ENCODE peak calls at places on chromosome 3, in seven cellular contexts. A, P, R, Q, L, Y and B are unnamed samples. For H3K4me1, the result is how much of the 10 kb centered on the place peaks cover.

GRCh38 chr3:10806001-10806400 is 10.0 kb upstream of the SLC6A11 start:
- DNase-seq in L (no peak), P (no peak), A (no peak), R (no peak), Q (no peak), Y (no peak), B (no peak)

GRCh38 chr3:128665362-128666021 is 14.9 kb upstream of the RPN1 start:
- DNase-seq in A (no peak), Y (peak), L (no peak), P (peak), Q (no peak), R (peak), B (no peak)

GRCh38 chr3:172410702-172411477 is 37.4 kb downstream of the GHSR start:
- DNase-seq in Y (no peak), P (no peak), R (no peak), L (no peak), A (no peak), Q (no peak), B (no peak)

GRCh38 chr3:108076564-108076963 is 14.3 kb downstream of the CD47 start:
- DNase-seq in Q (no peak), Y (no peak), P (no peak), L (no peak), A (no peak), R (no peak), B (no peak)

GRCh38 chr3:78988324-78988723 is 779.5 kb downstream of the ROBO1 start:
- DNase-seq in A (no peak), L (peak), Q (no peak), R (peak), P (peak), Y (no peak), B (no peak)

GRCh38 chr3:142888099-142888483 is 792 bp downstream of the PCOLCE2 start:
- DNase-seq in A (peak), Y (no peak), Q (no peak), P (peak), R (peak), L (no peak), B (peak)

GRCh38 chr3:171461087-171461917 is 1.1 kb upstream of the TNIK start:
- DNase-seq in R (peak), L (peak), A (peak), P (peak), Q (peak), Y (no peak), B (no peak)

GRCh38 chr3:40166997-40167396 is 142.5 kb upstream of the EIF1B start:
- DNase-seq in A (no peak), Q (no peak), R (no peak), L (no peak), P (no peak), Y (no peak), B (no peak)

GRCh38 chr3:122969585-122970453 is 57.7 kb downstream of the SEMA5B start:
- DNase-seq in R (no peak), A (peak), L (peak), Q (no peak), P (no peak), Y (no peak), B (no peak)

GRCh38 chr3:141763088-141763750 is at the start of gene GRK7:
- DNase-seq in Q (no peak), A (no peak), P (no peak), L (no peak), Y (no peak), R (no peak), B (no peak)

GRCh38 chr3:52896613-52897012 is 735 bp downstream of the STIMATE start:
- DNase-seq in Y (no peak), R (no peak), L (no peak), P (no peak), A (no peak), Q (no peak), B (no peak)

GRCh38 chr3:73745429-73746247 is 120.9 kb upstream of the PDZRN3 start:
- DNase-seq in Q (no peak), A (peak), P (no peak), R (no peak), Y (no peak), L (peak), B (peak)

GRCh38 chr3:172749201-172749965 is 1.1 kb upstream of the ECT2 start:
- DNase-seq in L (peak), Q (peak), R (peak), A (no peak), P (peak), Y (no peak), B (peak)

GRCh38 chr3:3127432-3128010 is 781 bp downstream of the TRNT1 start:
- DNase-seq in R (peak), Y (no peak), Q (no peak), L (peak), P (no peak), A (no peak), B (no peak)

GRCh38 chr3:49799761-49800160 is at the start of gene CDHR4:
- DNase-seq in R (peak), Q (no peak), Y (no peak), L (peak), A (no peak), P (no peak), B (no peak)

GRCh38 chr3:42655331-42655888 is 1.9 kb downstream of the ZBTB47 start:
- DNase-seq in Q (no peak), P (peak), Y (peak), R (no peak), L (no peak), A (no peak), B (peak)

GRCh38 chr3:46923559-46924350 is 46.2 kb downstream of the PTH1R start:
- DNase-seq in L (peak), Y (peak), R (peak), Q (no peak), A (no peak), P (peak), B (peak)

GRCh38 chr3:129618901-129619671 is 12.6 kb upstream of the PLXND1 start:
- DNase-seq in Q (no peak), L (no peak), R (no peak), Y (no peak), A (no peak), P (peak), B (no peak)

GRCh38 chr3:114841515-114841914 is 305.6 kb downstream of the ZBTB20 start:
- DNase-seq in Y (no peak), P (no peak), Q (no peak), R (no peak), L (peak), A (no peak), B (no peak)

GRCh38 chr3:194279106-194279505 is 72.0 kb downstream of the CPN2 start:
- DNase-seq in R (no peak), Y (peak), L (no peak), Q (peak), A (no peak), P (no peak), B (no peak)

GRCh38 chr3:144142151-144142855 is 170.7 kb downstream of the DIPK2A start:
- DNase-seq in Y (no peak), R (no peak), P (no peak), Q (no peak), L (peak), A (peak), B (no peak)

GRCh38 chr3:146861262-146861661 is 256.1 kb upstream of the PLSCR5 start:
- DNase-seq in P (no peak), A (no peak), Q (no peak), R (no peak), L (no peak), Y (no peak), B (no peak)

GRCh38 chr3:153762411-153763235 is 358.6 kb upstream of the ARHGEF26 start:
- DNase-seq in R (no peak), Y (no peak), P (no peak), Q (no peak), L (no peak), A (no peak), B (no peak)

GRCh38 chr3:14266361-14266760 is 87.7 kb downstream of the LSM3 start:
- DNase-seq in P (no peak), Y (no peak), R (no peak), L (peak), Q (peak), A (peak), B (no peak)

GRCh38 chr3:175338775-175339535 is 479.8 kb downstream of the NAALADL2 start:
- DNase-seq in Q (no peak), Y (no peak), A (no peak), L (peak), P (no peak), R (peak), B (peak)

GRCh38 chr3:158749526-158749925 is 17.3 kb upstream of the RARRES1 start:
- DNase-seq in P (no peak), R (no peak), Y (no peak), A (no peak), Q (no peak), L (no peak), B (no peak)

GRCh38 chr3:63580151-63580550 is 72.3 kb upstream of the SNTN start:
- DNase-seq in Y (no peak), Q (no peak), A (no peak), R (no peak), L (no peak), P (no peak), B (no peak)

GRCh38 chr3:173891272-173892100 is 493.9 kb downstream of the NLGN1 start:
- DNase-seq in P (peak), A (no peak), Q (no peak), L (no peak), Y (no peak), R (no peak), B (no peak)

GRCh38 chr3:33717866-33718594 is at the start of gene CLASP2:
- DNase-seq in P (peak), R (peak), Q (peak), Y (peak), A (peak), L (peak), B (peak)
- TF ChIP-seq POLR2A in P (peak), R (peak), Q (peak), Y (peak), A (peak), L (peak), B (peak)

GRCh38 chr3:157059181-157059580 is 100.8 kb downstream of the CCNL1 start:
- DNase-seq in L (no peak), Y (no peak), A (no peak), Q (no peak), R (no peak), P (no peak), B (no peak)
- H3K4me1 ChIP-seq in L (under half), Y (under half), A (under half), Q (under half), R (under half), P (under half), B (under half)

GRCh38 chr3:72078661-72079368 is 293.9 kb upstream of the PROK2 start:
- DNase-seq in L (no peak), Q (no peak), P (no peak), R (no peak), Y (no peak), A (no peak), B (no peak)
- TF ChIP-seq POLR2A in L (no peak), Q (no peak), P (no peak), R (no peak), Y (no peak), A (no peak), B (no peak)

DNA sequence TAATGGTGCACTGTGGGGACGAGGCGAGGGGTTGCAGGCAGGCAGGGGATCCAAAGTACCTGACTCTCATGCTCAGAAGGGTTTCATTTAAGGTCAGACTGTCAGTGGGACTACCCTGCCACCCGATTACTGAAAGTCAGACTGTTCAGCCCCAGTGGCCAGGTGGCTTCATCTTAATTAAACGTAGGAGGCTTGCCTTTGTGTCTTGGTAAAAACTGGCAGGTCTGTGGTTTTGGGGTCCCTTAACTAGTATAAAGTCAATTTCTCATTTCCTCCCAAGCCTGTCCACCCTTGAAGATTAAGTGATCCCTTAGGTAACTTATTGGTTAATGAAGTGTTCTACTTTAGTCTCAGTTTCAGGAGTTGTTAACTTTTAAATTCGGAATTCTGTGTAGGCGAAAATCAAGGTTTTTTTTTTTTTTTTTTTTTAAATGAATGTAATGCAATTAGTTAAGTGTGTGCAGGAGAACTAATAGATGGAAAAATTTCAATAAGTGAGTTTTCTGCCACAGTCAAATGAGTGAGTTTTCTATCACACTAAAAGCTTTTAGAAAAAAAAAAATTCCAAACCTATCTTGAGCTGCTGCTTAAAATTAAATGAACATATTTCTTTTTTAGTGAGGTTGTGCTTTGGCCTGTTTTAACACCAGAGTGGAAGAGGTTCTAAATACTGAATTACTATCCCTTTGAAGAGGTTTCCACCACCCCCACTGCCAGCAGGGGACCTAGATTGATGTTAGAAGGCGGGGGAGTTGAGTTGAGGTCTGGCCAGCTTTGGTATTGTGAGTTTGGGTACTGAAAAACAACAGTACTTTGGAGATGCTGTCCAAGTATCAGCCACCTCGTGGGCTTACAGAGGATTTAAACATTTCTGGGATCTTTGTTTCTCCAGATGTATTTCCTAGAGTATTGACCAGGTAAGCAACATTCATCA is 15.2 kb downstream of the ITPR1 start:
- DNase-seq in A (no peak), P (no peak), L (no peak), Y (no peak), Q (peak), R (no peak), B (no peak)
- H3K4me1 ChIP-seq in A (under half), P (under half), L (under half), Y (half or more), Q (under half), R (under half), B (under half)

DNA sequence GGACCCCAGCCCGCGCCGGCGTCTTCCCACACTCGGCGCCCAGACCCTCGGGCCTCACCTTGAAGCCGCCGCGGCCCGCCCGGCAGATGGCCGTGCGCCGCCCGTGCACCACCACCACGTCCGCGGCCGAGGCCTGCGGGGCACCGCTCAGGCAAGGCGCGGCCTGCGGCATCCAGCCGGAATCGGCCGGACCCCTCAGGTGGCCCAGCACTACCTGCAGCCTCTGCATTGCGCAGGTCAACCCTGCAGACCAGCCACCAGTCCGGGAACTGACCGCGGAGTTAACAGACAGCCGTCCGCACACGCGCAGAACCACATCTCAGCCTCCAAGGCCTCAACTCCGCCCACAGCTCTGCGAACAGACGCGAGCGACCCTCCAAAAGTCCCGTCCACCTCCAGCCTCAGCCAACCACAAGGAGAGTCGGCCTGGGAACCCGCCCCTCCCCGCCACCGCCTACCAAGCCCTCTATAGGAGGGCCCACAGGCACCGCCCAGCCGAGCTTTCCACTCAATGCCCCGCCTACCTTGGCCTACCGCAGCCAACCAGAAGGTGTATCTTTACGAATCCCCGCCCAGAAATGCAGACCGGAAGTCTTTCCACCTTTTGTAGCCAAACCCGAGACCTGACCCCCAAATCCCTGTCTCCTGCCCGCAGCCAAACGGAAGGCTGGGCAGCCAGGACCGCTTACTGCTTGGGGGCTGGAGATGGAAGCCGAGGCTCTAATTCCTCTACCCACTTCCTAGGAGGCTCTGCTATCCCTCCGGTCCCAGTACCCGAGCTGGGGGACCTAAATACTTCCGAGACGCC is at the start of gene ACAA1:
- DNase-seq in L (peak), R (peak), P (peak), A (peak), Q (peak), Y (peak), B (peak)
- TF ChIP-seq POLR2A in L (peak), R (peak), P (peak), A (peak), Q (peak), Y (peak), B (peak)